ENCODE peak calls at places on chromosome 21, in nine cellular contexts. B is heart right ventricle; X is SJSA1; Y is fibroblast of lung; K is esophagus squamous epithelium; V is transverse colon; R is CD4-positive, alpha-beta memory T cell; P is astrocyte; M is mucosa of descending colon. E is an unnamed sample.
A peak's percentile ranks its signal among the peaks of the same experiment; 100 is the strongest.

GRCh38 chr21:36195613-36196012 is 39.0 kb downstream of the DOP1B start:
- DNase-seq in B (no peak), X (no peak), Y (peak; percentile 22), K (no peak), V (no peak), R (no peak), P (no peak), M (no peak), E (no peak)

GRCh38 chr21:20647603-20648002 is 350.6 kb upstream of the NCAM2 start:
- DNase-seq in B (no peak), X (no peak), Y (peak; percentile 3), K (no peak), V (no peak), R (no peak), P (no peak), M (no peak), E (no peak)

GRCh38 chr21:39867198-39867650 is at the start of gene PCP4:
- DNase-seq in B (peak; percentile 10), X (peak; percentile 12), Y (peak; percentile 20), K (no peak), V (peak; percentile 45), R (no peak), P (no peak), M (peak; percentile 73), E (no peak)

GRCh38 chr21:33011462-33011861 is 14.3 kb upstream of the OLIG2 start:
- DNase-seq in B (no peak), X (peak; percentile 22), Y (peak; percentile 70), K (no peak), V (no peak), R (no peak), P (peak; percentile 55), M (no peak), E (peak; percentile 86)

GRCh38 chr21:46662765-46663500 is 27.5 kb downstream of the PRMT2 start:
- DNase-seq in B (no peak), X (no peak), Y (no peak), K (no peak), V (no peak), R (no peak), P (no peak), M (no peak), E (peak; percentile 71)

GRCh38 chr21:45950740-45951515 is 30.6 kb upstream of the COL6A1 start:
- DNase-seq in B (peak; percentile 48), X (no peak), Y (peak; percentile 53), K (no peak), V (peak; percentile 36), R (no peak), P (peak; percentile 25), M (peak; percentile 28), E (peak; percentile 96)

GRCh38 chr21:31780944-31781343 is 49.0 kb upstream of the SCAF4 start:
- DNase-seq in B (no peak), X (no peak), Y (no peak), K (no peak), V (no peak), R (no peak), P (no peak), M (no peak), E (no peak)

GRCh38 chr21:31335957-31336738 is 7.9 kb downstream of the TIAM1 start:
- DNase-seq in B (peak; percentile 29), X (peak; percentile 77), Y (peak; percentile 97), K (no peak), V (no peak), R (no peak), P (peak; percentile 96), M (no peak), E (peak; percentile 94)

GRCh38 chr21:36730291-36731281 is 31.7 kb downstream of the SIM2 start:
- DNase-seq in B (no peak), X (no peak), Y (peak; percentile 49), K (no peak), V (no peak), R (no peak), P (peak; percentile 35), M (no peak), E (no peak)

GRCh38 chr21:46393941-46394818 is 64.5 kb upstream of the DIP2A start:
- DNase-seq in B (no peak), X (no peak), Y (peak; percentile 14), K (no peak), V (no peak), R (no peak), P (no peak), M (no peak), E (peak; percentile 86)

GRCh38 chr21:30408782-30409494 is 13.1 kb downstream of the KRTAP13-1 start:
- DNase-seq in B (peak; percentile 26), X (peak; percentile 6), Y (peak; percentile 9), K (no peak), V (peak; percentile 54), R (peak; percentile 2), P (peak; percentile 0), M (peak; percentile 56), E (peak; percentile 25)

GRCh38 chr21:39503138-39503762 is 51.5 kb downstream of the SH3BGR start:
- DNase-seq in B (no peak), X (no peak), Y (no peak), K (no peak), V (no peak), R (no peak), P (no peak), M (no peak), E (no peak)

GRCh38 chr21:34885636-34886553 is 163.2 kb downstream of the RUNX1 start:
- DNase-seq in B (no peak), X (peak; percentile 67), Y (no peak), K (no peak), V (peak; percentile 72), R (peak; percentile 22), P (no peak), M (peak; percentile 85), E (peak; percentile 70)
- H3K4me1 ChIP-seq in B (peaks cover 20% of the 10 kb centered on the region), X (peaks cover 37% of the 10 kb centered on the region), Y (peaks cover 4% of the 10 kb centered on the region), K (peaks cover 6% of the 10 kb centered on the region), V (peaks cover 16% of the 10 kb centered on the region), R (peaks cover 63% of the 10 kb centered on the region), P (peaks cover 33% of the 10 kb centered on the region), M (peaks cover 10% of the 10 kb centered on the region), E (peaks cover 26% of the 10 kb centered on the region)

DNA sequence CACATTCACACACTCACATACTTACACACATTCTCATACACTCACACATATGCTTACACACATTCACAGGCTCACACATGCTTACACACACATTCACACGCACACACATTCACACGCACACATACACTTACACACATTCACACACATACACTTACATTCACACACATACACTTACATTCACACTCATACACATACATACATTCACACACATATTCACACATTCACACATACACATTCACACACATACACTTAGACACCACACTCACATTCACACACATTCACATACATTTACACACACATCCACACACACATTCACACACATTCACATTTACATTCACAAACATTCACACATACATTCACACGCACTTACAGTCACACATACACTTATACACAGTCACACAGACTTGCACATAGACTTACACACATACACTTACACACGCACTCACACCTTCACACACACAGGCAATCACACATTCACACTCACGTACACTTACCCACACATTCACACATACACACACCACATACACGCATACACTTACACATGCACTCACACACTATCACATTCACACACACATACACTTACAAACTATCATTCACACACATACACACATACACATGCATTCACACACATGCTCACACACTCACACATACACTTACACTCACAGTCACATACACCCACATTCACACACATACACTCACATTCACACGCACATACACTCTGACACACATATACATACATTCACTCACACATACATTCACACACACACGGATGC is 16.8 kb downstream of the PDE9A start:
- DNase-seq in B (no peak), X (no peak), Y (no peak), K (no peak), V (no peak), R (no peak), P (no peak), M (no peak), E (no peak)
- H3K4me1 ChIP-seq in B (peaks cover 19% of the 10 kb centered on the region), X (peaks cover 32% of the 10 kb centered on the region), Y (no peaks in the 10 kb centered on the region), K (no peaks in the 10 kb centered on the region), V (peaks cover 36% of the 10 kb centered on the region), R (peaks cover 10% of the 10 kb centered on the region), P (peaks cover 22% of the 10 kb centered on the region), M (peaks cover 5% of the 10 kb centered on the region), E (peaks cover 12% of the 10 kb centered on the region)

GRCh38 chr21:27704567-27705166 is 737.8 kb upstream of the ADAMTS5 start:
- DNase-seq in B (no peak), X (no peak), Y (no peak), K (no peak), V (no peak), R (no peak), P (no peak), M (peak; percentile 27), E (no peak)
- H3K4me1 ChIP-seq in B (no peaks in the 10 kb centered on the region), X (no peaks in the 10 kb centered on the region), Y (no peaks in the 10 kb centered on the region), K (no peaks in the 10 kb centered on the region), V (peaks cover 3% of the 10 kb centered on the region), R (no peaks in the 10 kb centered on the region), P (no peaks in the 10 kb centered on the region), M (no peaks in the 10 kb centered on the region), E (peaks cover 10% of the 10 kb centered on the region)

GRCh38 chr21:41846033-41846317 is 33.2 kb downstream of the PRDM15 start:
- DNase-seq in B (no peak), X (no peak), Y (no peak), K (no peak), V (no peak), R (no peak), P (no peak), M (no peak), E (peak; percentile 69)

GRCh38 chr21:41846536-41846935 is 32.6 kb downstream of the PRDM15 start:
- DNase-seq in B (no peak), X (no peak), Y (no peak), K (no peak), V (no peak), R (no peak), P (no peak), M (no peak), E (no peak)

GRCh38 chr21:41840880-41841279 is 38.3 kb downstream of the PRDM15 start:
- DNase-seq in B (no peak), X (no peak), Y (no peak), K (no peak), V (no peak), R (no peak), P (no peak), M (no peak), E (peak; percentile 74)

GRCh38 chr21:41845310-41846032 is 33.7 kb downstream of the PRDM15 start:
- DNase-seq in B (no peak), X (no peak), Y (peak; percentile 58), K (no peak), V (no peak), R (no peak), P (peak; percentile 51), M (no peak), E (peak; percentile 73)

DNA sequence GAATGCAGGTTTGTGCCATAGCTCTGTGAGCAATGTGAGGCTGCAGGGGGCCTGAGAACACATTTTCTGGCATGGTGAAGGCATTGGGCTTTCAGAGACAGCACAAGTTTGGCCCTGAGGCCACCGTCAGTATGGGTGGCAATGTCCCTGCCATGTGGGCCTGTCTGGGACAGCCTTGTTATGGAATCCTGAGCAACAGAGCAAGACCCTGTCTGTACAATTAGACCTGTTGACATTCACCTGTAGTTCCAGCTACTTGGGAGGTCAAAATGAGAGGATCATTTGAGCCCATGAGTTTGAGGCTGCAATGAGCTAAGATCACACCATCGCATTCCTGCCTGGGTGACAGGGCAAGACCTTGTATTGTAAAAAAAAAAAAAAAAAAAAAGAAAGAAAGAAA is 35.6 kb downstream of the PRDM15 start:
- DNase-seq in B (no peak), X (no peak), Y (no peak), K (no peak), V (no peak), R (no peak), P (no peak), M (no peak), E (peak; percentile 44)
- H3K4me1 ChIP-seq in B (no peaks in the 10 kb centered on the region), X (peaks cover under 1% of the 10 kb centered on the region), Y (no peaks in the 10 kb centered on the region), K (no peaks in the 10 kb centered on the region), V (no peaks in the 10 kb centered on the region), R (no peaks in the 10 kb centered on the region), P (no peaks in the 10 kb centered on the region), M (no peaks in the 10 kb centered on the region), E (no peaks in the 10 kb centered on the region)